ENCODE peak calls at places on chromosomes 11 and 22, in ten cellular contexts. P, B, U, I, J, C, L, K, X and V are unnamed samples.

GRCh38 chr11:34155057-34155758 is 49.8 kb downstream of the NAT10 start:
- DNase-seq in P (no peak), B (no peak), U (no peak), I (no peak), J (no peak), C (no peak), L (peak), K (no peak), X (no peak), V (no peak)

GRCh38 chr22:43488031-43488892 is 76.4 kb downstream of the MPPED1 start:
- DNase-seq in P (peak), B (no peak), U (no peak), I (no peak), J (no peak), C (no peak), L (no peak), K (no peak), X (no peak), V (no peak)

GRCh38 chr22:19818264-19819208 is 36.1 kb downstream of the GNB1L start:
- DNase-seq in P (no peak), B (no peak), U (no peak), I (no peak), J (no peak), C (no peak), L (peak), K (peak), X (no peak), V (no peak)

GRCh38 chr11:10900686-10901415 is 43.0 kb upstream of the ZBED5 start:
- DNase-seq in P (no peak), B (no peak), U (no peak), I (no peak), J (peak), C (no peak), L (no peak), K (no peak), X (no peak), V (peak)

GRCh38 chr11:105636496-105636895 is 26.6 kb downstream of the GRIA4 start:
- DNase-seq in P (no peak), B (no peak), U (no peak), I (no peak), J (no peak), C (no peak), L (no peak), K (no peak), X (no peak), V (no peak)

GRCh38 chr22:37484115-37485005 is 1.8 kb downstream of the MFNG start:
- DNase-seq in P (peak), B (peak), U (peak), I (peak), J (no peak), C (peak), L (peak), K (no peak), X (peak), V (no peak)

GRCh38 chr11:66956689-66957290 is 1.4 kb downstream of the PC start:
- DNase-seq in P (peak), B (peak), U (no peak), I (no peak), J (peak), C (no peak), L (no peak), K (no peak), X (no peak), V (peak)

GRCh38 chr11:83070878-83071640 is 638 bp downstream of the RAB30 start:
- DNase-seq in P (peak), B (peak), U (peak), I (peak), J (no peak), C (no peak), L (peak), K (no peak), X (peak), V (no peak)

GRCh38 chr11:70466154-70466553 is 67.8 kb downstream of the CTTN start:
- DNase-seq in P (no peak), B (no peak), U (no peak), I (no peak), J (peak), C (no peak), L (no peak), K (no peak), X (no peak), V (no peak)

GRCh38 chr22:41768420-41768819 is 32.1 kb upstream of the CCDC134 start:
- DNase-seq in P (no peak), B (no peak), U (no peak), I (no peak), J (peak), C (no peak), L (no peak), K (no peak), X (no peak), V (peak)

GRCh38 chr22:46678785-46679700 is 58.9 kb downstream of the GRAMD4 start:
- DNase-seq in P (no peak), B (no peak), U (no peak), I (no peak), J (no peak), C (no peak), L (no peak), K (no peak), X (no peak), V (no peak)
- H3K27ac ChIP-seq in P (no peak), B (peak), U (no peak), I (no peak), J (no peak), C (no peak), L (peak), K (peak), X (no peak), V (no peak)

GRCh38 chr11:77598195-77598594 is 8.4 kb downstream of the AQP11 start:
- DNase-seq in P (no peak), B (no peak), U (no peak), I (no peak), J (no peak), C (no peak), L (no peak), K (no peak), X (no peak), V (no peak)
- H3K27ac ChIP-seq in P (no peak), B (no peak), U (no peak), I (no peak), J (no peak), C (no peak), L (no peak), K (no peak), X (no peak), V (no peak)

GRCh38 chr11:6393989-6394670 is 3.9 kb downstream of the SMPD1 start:
- DNase-seq in P (no peak), B (no peak), U (no peak), I (no peak), J (no peak), C (no peak), L (peak), K (no peak), X (no peak), V (no peak)
- H3K27ac ChIP-seq in P (no peak), B (no peak), U (no peak), I (no peak), J (no peak), C (no peak), L (no peak), K (no peak), X (no peak), V (no peak)

GRCh38 chr11:133762538-133762937 is 82.8 kb downstream of the SPATA19 start:
- DNase-seq in P (no peak), B (no peak), U (no peak), I (no peak), J (no peak), C (no peak), L (no peak), K (no peak), X (no peak), V (no peak)
- H3K27ac ChIP-seq in P (no peak), B (no peak), U (no peak), I (no peak), J (no peak), C (no peak), L (no peak), K (no peak), X (no peak), V (no peak)

DNA sequence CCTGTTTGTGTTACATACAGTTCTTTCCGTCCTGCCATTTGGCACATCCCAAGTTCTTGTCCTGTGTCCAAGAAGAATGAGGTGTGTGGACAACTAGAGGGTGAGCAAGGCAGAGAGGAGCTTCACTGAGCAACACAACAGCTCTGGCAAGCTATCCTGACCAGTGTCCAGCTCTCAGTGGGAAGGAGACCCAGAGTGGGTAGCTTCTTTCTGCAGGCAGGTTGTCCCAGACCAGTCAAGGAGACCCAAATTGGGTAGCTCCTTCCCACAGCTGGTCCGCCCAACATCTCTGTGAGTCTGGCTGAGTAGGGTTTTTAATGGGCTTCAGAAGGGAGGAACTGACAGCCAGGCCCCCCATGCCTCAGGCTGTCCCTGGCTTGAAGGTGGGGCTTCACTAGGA is 35.2 kb upstream of the EXPH5 start:
- DNase-seq in P (no peak), B (no peak), U (no peak), I (no peak), J (no peak), C (no peak), L (no peak), K (no peak), X (no peak), V (no peak)
- H3K27ac ChIP-seq in P (no peak), B (no peak), U (no peak), I (no peak), J (no peak), C (no peak), L (no peak), K (no peak), X (no peak), V (no peak)